ENCODE peak calls at places on chromosome 22, in five cellular contexts. W, F, Q, O and P are unnamed samples.
A peak's percentile ranks its signal among the peaks of the same experiment; 100 is the strongest.

GRCh38 chr22:46959369-46959768 is 196.9 kb downstream of the TBC1D22A start:
- DNase-seq in F (no peak), O (no peak), W (no peak), Q (no peak), P (no peak)

GRCh38 chr22:50276143-50276542 is 6.0 kb upstream of the MAPK11 start:
- DNase-seq in O (peak; percentile 66), Q (no peak), F (no peak), W (no peak), P (no peak)

GRCh38 chr22:22394589-22394988 is 114.0 kb downstream of the ZNF280B start:
- DNase-seq in O (no peak), Q (no peak), W (peak; percentile 18), F (no peak), P (no peak)

GRCh38 chr22:42620084-42620483 is 5.4 kb upstream of the POLDIP3 start:
- DNase-seq in W (no peak), O (no peak), F (no peak), Q (no peak), P (no peak)

GRCh38 chr22:29890760-29891159 is 7.8 kb downstream of the MTMR3 start:
- DNase-seq in O (no peak), W (no peak), F (no peak), Q (no peak), P (no peak)

GRCh38 chr22:44025171-44026065 is 1.3 kb downstream of the PARVB start:
- DNase-seq in W (no peak), F (no peak), Q (no peak), O (no peak), P (no peak)

GRCh38 chr22:19824197-19825015 is 30.3 kb downstream of the GNB1L start:
- DNase-seq in W (no peak), Q (no peak), F (no peak), O (no peak), P (no peak)

GRCh38 chr22:34973926-34974325 is 92.0 kb upstream of the ISX start:
- DNase-seq in W (no peak), F (no peak), Q (no peak), O (no peak), P (no peak)